ENCODE peak calls at places on chromosome 1, in four cellular contexts. K is fibroblast of mammary gland, G is uterus, M is NB4. W is an unnamed sample.

GRCh38 chr1:184838374-184838995 is 83.8 kb upstream of the EDEM3 start:
- DNase-seq in K (peak; percentile 99), G (peak; percentile 75), M (peak; percentile 82), W (peak; percentile 67)

GRCh38 chr1:192238421-192238820 is 78.4 kb upstream of the RGS21 start:
- DNase-seq in K (no peak), G (no peak), M (no peak), W (no peak)

GRCh38 chr1:240320645-240321044 is 229.0 kb downstream of the FMN2 start:
- DNase-seq in K (no peak), G (no peak), M (no peak), W (no peak)

GRCh38 chr1:192311281-192311680 is 5.5 kb upstream of the RGS21 start:
- DNase-seq in K (peak; percentile 51), G (no peak), M (peak; percentile 65), W (no peak)

GRCh38 chr1:58076258-58076657 is 470.3 kb downstream of the OMA1 start:
- DNase-seq in K (no peak), G (no peak), M (no peak), W (no peak)

GRCh38 chr1:78617615-78618026 is 2.6 kb upstream of the IFI44L start:
- DNase-seq in K (peak; percentile 86), G (peak; percentile 55), M (peak; percentile 78), W (no peak)

GRCh38 chr1:56548566-56548965 is 30.8 kb downstream of the PLPP3 start:
- DNase-seq in K (no peak), G (no peak), M (no peak), W (no peak)

GRCh38 chr1:52709016-52709415 is 10.9 kb upstream of the COA7 start:
- DNase-seq in K (no peak), G (no peak), M (no peak), W (no peak)

GRCh38 chr1:158005249-158005648 is 11.8 kb downstream of the KIRREL1 start:
- DNase-seq in K (no peak), G (no peak), M (no peak), W (no peak)

GRCh38 chr1:96416111-96416595 is 305.4 kb upstream of the PTBP2 start:
- DNase-seq in K (peak; percentile 100), G (no peak), M (no peak), W (no peak)

GRCh38 chr1:233905416-233906051 is 1.1 kb downstream of the SLC35F3 start:
- DNase-seq in K (no peak), G (peak; percentile 12), M (no peak), W (no peak)

GRCh38 chr1:218660678-218661053 is 315.5 kb downstream of the TGFB2 start:
- DNase-seq in K (peak; percentile 91), G (no peak), M (no peak), W (peak; percentile 74)

GRCh38 chr1:94463765-94464330 is 45.7 kb downstream of the ABCD3 start:
- DNase-seq in K (peak; percentile 67), G (no peak), M (peak; percentile 71), W (peak; percentile 41)

GRCh38 chr1:234219711-234220110 is 153.5 kb upstream of the COA6 start:
- DNase-seq in K (no peak), G (no peak), M (no peak), W (no peak)

GRCh38 chr1:56940039-56940438 is 25.8 kb downstream of the C8B start:
- DNase-seq in K (no peak), G (no peak), M (no peak), W (no peak)

GRCh38 chr1:33181906-33182305 is at the start of gene TRIM62:
- DNase-seq in K (peak; percentile 79), G (peak; percentile 92), M (peak; percentile 77), W (no peak)

GRCh38 chr1:21814981-21815583 is 3.0 kb downstream of the LDLRAD2 start:
- DNase-seq in K (no peak), G (no peak), M (no peak), W (no peak)

GRCh38 chr1:117048431-117049133 is 11.5 kb upstream of the TTF2 start:
- DNase-seq in K (no peak), G (no peak), M (no peak), W (peak; percentile 25)
- H3K4me3 ChIP-seq in K (no peak overlapping the region), G (no peak overlapping the region), M (no peak overlapping the region), W (no peak overlapping the region)

DNA sequence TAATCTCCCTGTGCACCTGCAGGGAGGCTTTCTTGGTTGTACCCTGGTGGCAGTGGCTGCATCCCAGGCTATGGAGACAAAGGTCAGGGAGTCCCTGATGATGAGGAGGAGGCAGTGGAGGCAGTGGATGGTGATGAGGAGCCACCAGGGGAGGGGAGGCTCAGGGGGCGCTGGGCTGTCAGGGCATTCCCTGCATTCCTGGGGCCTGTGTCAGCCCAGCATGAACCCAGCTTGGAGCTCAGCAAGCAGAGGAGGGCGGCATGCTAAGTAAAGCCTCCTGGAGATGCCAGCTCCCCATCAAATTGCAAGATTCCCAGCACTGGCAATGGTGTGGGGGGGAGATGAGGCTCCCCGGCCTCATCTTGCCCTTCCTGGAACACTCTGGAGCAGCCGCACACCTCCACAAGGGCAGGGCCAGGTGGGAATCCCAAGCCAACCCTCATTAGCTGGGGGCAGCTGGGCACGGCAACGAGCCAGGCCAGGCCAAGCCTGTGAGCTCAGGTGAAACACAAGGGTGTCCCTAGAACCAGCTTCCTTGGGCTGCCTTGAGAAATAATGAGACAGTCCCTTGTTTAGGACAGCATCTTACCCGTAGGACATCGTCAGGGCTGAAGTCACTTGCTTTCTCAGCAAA is 469.5 kb downstream of the MATN1 start:
- DNase-seq in K (no peak), G (no peak), M (no peak), W (no peak)
- TF ChIP-seq CTCF in K (no peak), G (no peak), M (no peak), W (no peak)

GRCh38 chr1:37636435-37636834 is 1.7 kb upstream of the RSPO1 start:
- DNase-seq in K (no peak), G (no peak), M (no peak), W (no peak)

GRCh38 chr1:37633040-37633949 is 1.4 kb downstream of the RSPO1 start:
- DNase-seq in K (no peak), G (peak; percentile 39), M (no peak), W (no peak)

GRCh38 chr1:37633950-37634553 is 640 bp downstream of the RSPO1 start:
- DNase-seq in K (no peak), G (no peak), M (peak; percentile 33), W (no peak)

GRCh38 chr1:37634554-37635308 is at the start of gene RSPO1:
- DNase-seq in K (peak; percentile 17), G (peak; percentile 79), M (peak; percentile 30), W (no peak)

GRCh38 chr1:37635309-37635902 is 714 bp upstream of the RSPO1 start:
- DNase-seq in K (no peak), G (no peak), M (no peak), W (no peak)
- H3K4me3 ChIP-seq in K (no peak overlapping the region), G (peak overlapping the region; percentile 58), M (no peak overlapping the region), W (no peak overlapping the region)

GRCh38 chr1:114093624-114094302 is 59.9 kb downstream of the SYT6 start:
- DNase-seq in K (peak; percentile 67), G (no peak), M (peak; percentile 44), W (peak; percentile 9)
- TF ChIP-seq CTCF in K (peak; percentile 24), G (no peak), M (no peak), W (peak; percentile 37)

GRCh38 chr1:50420689-50421365 is 2.4 kb downstream of the DMRTA2 start:
- DNase-seq in K (no peak), G (no peak), M (no peak), W (no peak)
- H3K4me3 ChIP-seq in K (no peak overlapping the region), G (no peak overlapping the region), M (no peak overlapping the region), W (no peak overlapping the region)

DNA sequence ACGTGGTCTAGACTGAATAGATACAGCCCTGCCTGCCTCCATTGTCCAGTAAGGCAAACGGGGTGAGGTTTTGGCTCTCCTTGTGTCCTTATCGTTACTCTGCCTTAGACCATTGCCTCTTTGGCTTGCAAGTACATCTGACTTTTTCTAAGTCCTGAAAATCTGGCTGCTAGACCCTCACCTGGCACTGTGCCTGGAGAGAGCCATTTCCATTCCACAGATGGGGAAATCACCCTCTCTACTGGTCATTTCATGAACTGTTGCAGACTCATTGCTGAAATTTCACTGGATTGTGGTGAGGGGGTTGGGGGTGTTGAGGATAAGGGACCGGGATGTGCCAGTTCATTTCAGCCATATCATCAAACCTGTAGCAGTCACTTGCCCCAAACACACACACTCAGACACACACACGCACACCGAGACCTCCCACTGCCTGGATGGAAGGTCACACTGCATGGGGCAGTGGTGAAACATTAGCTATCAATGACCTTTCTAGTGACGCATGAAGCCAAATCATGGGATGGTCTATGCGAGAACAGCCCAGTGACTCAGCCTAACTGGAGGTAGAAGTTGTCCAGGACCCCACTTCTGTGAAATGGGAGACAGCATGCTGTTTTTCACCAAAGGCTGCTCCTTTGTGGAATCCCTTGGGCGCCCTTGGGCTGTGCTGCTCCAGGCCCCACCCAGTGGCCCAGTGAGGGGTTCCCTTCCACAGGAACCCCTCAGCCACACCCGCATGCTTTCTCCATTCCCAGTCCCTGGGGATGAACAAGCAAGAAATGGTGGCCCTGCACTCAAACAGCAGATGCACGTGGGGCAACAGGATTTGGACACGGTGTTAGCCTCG is 34.9 kb upstream of the VASH2 start:
- DNase-seq in K (peak; percentile 89), G (peak; percentile 72), M (peak; percentile 43), W (peak; percentile 50)
- TF ChIP-seq CTCF in K (peak; percentile 44), G (no peak), M (peak; percentile 16), W (peak; percentile 66)

GRCh38 chr1:226404904-226405222 is 3.0 kb downstream of the PARP1 start:
- DNase-seq in K (no peak), G (no peak), M (no peak), W (no peak)

GRCh38 chr1:226404063-226404903 is 3.6 kb downstream of the PARP1 start:
- DNase-seq in K (peak; percentile 57), G (no peak), M (no peak), W (no peak)

GRCh38 chr1:226406401-226406881 is 1.5 kb downstream of the PARP1 start:
- DNase-seq in K (peak; percentile 29), G (no peak), M (peak; percentile 71), W (no peak)

GRCh38 chr1:226407199-226407496 is 745 bp downstream of the PARP1 start:
- DNase-seq in K (no peak), G (no peak), M (no peak), W (no peak)

GRCh38 chr1:226405411-226405988 is 2.4 kb downstream of the PARP1 start:
- DNase-seq in K (no peak), G (no peak), M (peak; percentile 56), W (no peak)
- H3K4me3 ChIP-seq in K (no peak overlapping the region), G (no peak overlapping the region), M (peak overlapping the region; percentile 98), W (no peak overlapping the region)

DNA sequence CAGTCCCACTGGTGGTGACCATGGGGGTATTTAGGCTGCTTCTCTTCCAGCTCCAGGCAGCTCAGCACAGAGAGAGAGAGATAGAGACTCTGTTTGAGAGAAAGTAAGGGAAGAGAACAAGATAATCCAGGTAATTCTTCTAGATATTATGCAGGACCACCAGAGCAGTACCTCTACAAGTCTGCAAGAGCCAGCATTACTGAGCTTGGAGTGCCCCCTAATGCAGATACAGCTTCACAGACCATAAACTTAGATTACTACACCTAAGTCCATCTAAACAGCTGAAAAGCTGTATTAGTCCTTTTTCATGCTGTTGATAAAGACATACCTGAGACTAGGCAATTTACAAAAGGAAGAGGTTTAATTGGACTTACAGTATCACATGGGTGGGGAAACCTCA is 570.3 kb downstream of the LRRIQ3 start:
- DNase-seq in K (no peak), G (no peak), M (no peak), W (no peak)
- TF ChIP-seq CTCF in K (no peak), G (no peak), M (no peak), W (peak; percentile 39)

W was measured in epithelial cell of proximal tubule.